ENCODE peak calls at places on chromosomes 3 and 15, in nine cellular contexts. J is MG63, Q is neural crest cell, T is GM13977, I is A172, L is IMR-90, M is aorta, F is stomach, N is HCEC 1CT. R is an unnamed sample.

GRCh38 chr3:194632211-194632982 is 822 bp downstream of the TMEM44 start:
- DNase-seq in I (peak), T (no peak), M (no peak), Q (no peak), F (no peak), J (peak), L (peak), N (peak), R (no peak)

GRCh38 chr3:23580337-23580736 is 225.4 kb upstream of the UBE2E1 start:
- DNase-seq in T (no peak), M (no peak), N (peak), F (no peak), I (peak), Q (no peak), L (peak), J (no peak), R (no peak)

GRCh38 chr3:101861978-101862421 is 12.7 kb downstream of the NFKBIZ start:
- DNase-seq in N (no peak), J (no peak), T (no peak), F (no peak), L (no peak), I (no peak), M (no peak), Q (no peak), R (no peak)

GRCh38 chr3:67593761-67594234 is 60.6 kb downstream of the SUCLG2 start:
- DNase-seq in F (no peak), T (no peak), M (no peak), Q (no peak), N (peak), L (peak), I (no peak), J (no peak), R (no peak)

GRCh38 chr15:22786868-22787698 is 639 bp downstream of the NIPA1 start:
- DNase-seq in J (peak), Q (peak), T (peak), F (peak), M (peak), I (no peak), L (no peak), N (peak), R (no peak)

GRCh38 chr3:75144396-75144795 is 519.7 kb upstream of the FRG2C start:
- DNase-seq in L (no peak), M (no peak), N (no peak), J (no peak), T (no peak), I (no peak), Q (no peak), F (no peak), R (no peak)

GRCh38 chr3:119184808-119185690 is 11.7 kb downstream of the UPK1B start:
- DNase-seq in T (no peak), J (no peak), N (peak), Q (no peak), L (peak), M (no peak), F (no peak), I (no peak), R (no peak)

GRCh38 chr15:83854314-83854713 is 200.4 kb downstream of the ADAMTSL3 start:
- DNase-seq in J (no peak), N (peak), Q (no peak), I (no peak), L (peak), M (no peak), F (no peak), T (no peak), R (no peak)

GRCh38 chr3:132598181-132598580 is 1.1 kb downstream of the ACKR4 start:
- DNase-seq in F (no peak), N (no peak), Q (no peak), M (no peak), J (no peak), L (no peak), T (no peak), I (no peak), R (no peak)

GRCh38 chr3:46923559-46924350 is 46.2 kb downstream of the PTH1R start:
- DNase-seq in Q (peak), I (no peak), F (peak), M (peak), L (peak), N (no peak), T (no peak), J (no peak), R (no peak)

GRCh38 chr3:29170894-29171582 is 109.8 kb upstream of the RBMS3 start:
- DNase-seq in T (no peak), F (no peak), M (no peak), N (peak), Q (no peak), I (peak), J (no peak), L (peak), R (no peak)

GRCh38 chr15:96329403-96329981 is 1.0 kb upstream of the NR2F2 start:
- DNase-seq in N (peak), J (no peak), Q (no peak), M (no peak), I (peak), L (no peak), F (no peak), T (peak), R (no peak)

GRCh38 chr15:37891754-37892368 is 42.6 kb upstream of the TMCO5A start:
- DNase-seq in Q (no peak), J (no peak), N (peak), T (peak), I (peak), M (no peak), L (peak), F (no peak), R (no peak)

GRCh38 chr3:136142592-136142991 is 53.5 kb downstream of the MSL2 start:
- DNase-seq in I (peak), J (peak), L (peak), M (no peak), F (no peak), N (peak), T (no peak), Q (no peak), R (no peak)